ENCODE peak calls at places on chromosomes 13 and 19, in six cellular contexts. K, I, L, P, C and S are unnamed samples.

GRCh38 chr19:1064661-1065605 is 2.0 kb upstream of the ARHGAP45 start:
- DNase-seq in K (no peak), I (no peak), L (peak; percentile 82), P (no peak), C (peak; percentile 68), S (peak; percentile 71)

GRCh38 chr19:58554494-58555368 is at the start of gene CHMP2A:
- DNase-seq in K (peak; percentile 86), I (peak; percentile 96), L (peak; percentile 100), P (peak; percentile 98), C (peak; percentile 95), S (peak; percentile 97)

GRCh38 chr19:19562665-19563347 is 24.7 kb downstream of the CILP2 start:
- DNase-seq in K (no peak), I (peak; percentile 55), L (no peak), P (no peak), C (no peak), S (peak; percentile 44)

GRCh38 chr19:54035215-54036178 is 28.2 kb downstream of the VSTM1 start:
- DNase-seq in K (peak; percentile 77), I (peak; percentile 1), L (no peak), P (no peak), C (peak; percentile 78), S (no peak)

GRCh38 chr19:50358483-50359431 is 6.7 kb downstream of the NAPSA start:
- DNase-seq in K (no peak), I (peak; percentile 97), L (peak; percentile 83), P (no peak), C (peak; percentile 20), S (peak; percentile 78)

GRCh38 chr13:91369432-91369831 is 21.9 kb downstream of the MIR17HG start:
- DNase-seq in K (no peak), I (peak; percentile 67), L (no peak), P (no peak), C (peak; percentile 28), S (no peak)

GRCh38 chr19:18789883-18790565 is 1.1 kb downstream of the COMP start:
- DNase-seq in K (no peak), I (peak; percentile 78), L (no peak), P (no peak), C (no peak), S (no peak)

GRCh38 chr13:71759506-71760225 is 107.3 kb downstream of the DACH1 start:
- DNase-seq in K (peak; percentile 33), I (no peak), L (no peak), P (no peak), C (no peak), S (no peak)

GRCh38 chr13:53066411-53066810 is 37.8 kb downstream of the OLFM4 start:
- DNase-seq in K (no peak), I (no peak), L (no peak), P (no peak), C (no peak), S (no peak)

GRCh38 chr19:29667941-29668340 is 2.7 kb downstream of the PLEKHF1 start:
- DNase-seq in K (no peak), I (peak; percentile 2), L (no peak), P (no peak), C (no peak), S (peak; percentile 87)

GRCh38 chr19:17103177-17103576 is 27.6 kb downstream of the MYO9B start:
- DNase-seq in K (peak; percentile 72), I (peak; percentile 49), L (no peak), P (no peak), C (peak; percentile 45), S (no peak)

GRCh38 chr13:76286178-76286577 is 600.0 kb downstream of the KCTD12 start:
- DNase-seq in K (no peak), I (no peak), L (no peak), P (no peak), C (peak; percentile 50), S (no peak)

GRCh38 chr13:99505814-99506269 is 4.6 kb downstream of the TM9SF2 start:
- DNase-seq in K (no peak), I (no peak), L (no peak), P (no peak), C (peak; percentile 63), S (peak; percentile 32)

GRCh38 chr13:53398051-53398450 is 369.4 kb downstream of the OLFM4 start:
- DNase-seq in K (no peak), I (no peak), L (no peak), P (no peak), C (no peak), S (no peak)

GRCh38 chr19:3225677-3226093 is 1.2 kb downstream of the CELF5 start:
- DNase-seq in K (no peak), I (no peak), L (no peak), P (no peak), C (no peak), S (no peak)

GRCh38 chr19:42074513-42075363 is 1.2 kb upstream of the ZNF574 start:
- DNase-seq in K (no peak), I (peak; percentile 75), L (no peak), P (no peak), C (no peak), S (no peak)

GRCh38 chr19:1266116-1266817 is 2.9 kb upstream of the CIRBP start:
- DNase-seq in K (no peak), I (peak; percentile 96), L (peak; percentile 93), P (no peak), C (peak; percentile 78), S (peak; percentile 82)

GRCh38 chr13:38002596-38002995 is 133.0 kb upstream of the TRPC4 start:
- DNase-seq in K (no peak), I (no peak), L (no peak), P (no peak), C (no peak), S (no peak)

GRCh38 chr19:17341845-17342244 is 4.5 kb downstream of the GTPBP3 start:
- DNase-seq in K (no peak), I (no peak), L (no peak), P (no peak), C (no peak), S (no peak)

GRCh38 chr13:114027046-114027760 is 53.3 kb upstream of the C13orf46 start:
- DNase-seq in K (no peak), I (no peak), L (peak; percentile 84), P (no peak), C (peak; percentile 69), S (no peak)

GRCh38 chr13:83907196-83907989 is 25.1 kb upstream of the SLITRK1 start:
- DNase-seq in K (no peak), I (no peak), L (no peak), P (no peak), C (no peak), S (no peak)

GRCh38 chr13:83905641-83906040 is 23.4 kb upstream of the SLITRK1 start:
- DNase-seq in K (no peak), I (no peak), L (no peak), P (no peak), C (no peak), S (no peak)

GRCh38 chr13:83906240-83906820 is 24.1 kb upstream of the SLITRK1 start:
- DNase-seq in K (no peak), I (no peak), L (no peak), P (no peak), C (no peak), S (no peak)
- H3K9me3 ChIP-seq in K (no peaks in the 10 kb centered on the region), I (no peaks in the 10 kb centered on the region), L (no peaks in the 10 kb centered on the region), P (no peaks in the 10 kb centered on the region), C (peaks cover 10% of the 10 kb centered on the region), S (no peaks in the 10 kb centered on the region)

GRCh38 chr13:41512441-41512840 is 55.1 kb downstream of the RGCC start:
- DNase-seq in K (no peak), I (peak; percentile 25), L (no peak), P (no peak), C (no peak), S (no peak)

GRCh38 chr13:41514853-41515395 is 57.6 kb downstream of the RGCC start:
- DNase-seq in K (no peak), I (no peak), L (no peak), P (no peak), C (no peak), S (no peak)

GRCh38 chr13:41513600-41513999 is 56.2 kb downstream of the RGCC start:
- DNase-seq in K (no peak), I (no peak), L (no peak), P (no peak), C (no peak), S (no peak)

GRCh38 chr13:41509996-41510395 is 52.6 kb downstream of the RGCC start:
- DNase-seq in K (no peak), I (no peak), L (no peak), P (no peak), C (no peak), S (no peak)

DNA sequence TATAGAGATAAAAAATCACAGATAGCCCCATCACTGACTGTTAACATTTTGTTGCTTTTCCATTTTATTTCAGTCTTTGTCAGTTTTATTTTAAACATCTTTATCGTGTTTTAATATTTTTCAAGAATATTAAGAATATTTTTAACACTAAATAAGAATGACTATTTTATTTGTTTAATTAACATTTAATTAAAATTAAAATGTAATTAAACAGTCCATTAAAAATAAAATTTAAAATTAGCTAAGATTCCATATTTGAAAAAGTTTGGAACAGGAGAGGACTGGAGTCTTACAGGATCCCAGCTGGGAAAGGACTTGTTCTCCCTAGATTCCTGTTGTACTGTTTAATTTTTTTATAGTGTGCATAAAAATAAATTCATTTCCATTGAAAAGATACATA is 54.5 kb downstream of the RGCC start:
- DNase-seq in K (no peak), I (no peak), L (no peak), P (no peak), C (no peak), S (no peak)
- H3K9me3 ChIP-seq in K (no peaks in the 10 kb centered on the region), I (no peaks in the 10 kb centered on the region), L (no peaks in the 10 kb centered on the region), P (no peaks in the 10 kb centered on the region), C (no peaks in the 10 kb centered on the region), S (no peaks in the 10 kb centered on the region)

GRCh38 chr13:96377835-96378234 is 287.9 kb downstream of the HS6ST3 start:
- DNase-seq in K (no peak), I (no peak), L (no peak), P (no peak), C (no peak), S (no peak)

GRCh38 chr13:96379967-96380366 is 290.1 kb downstream of the HS6ST3 start:
- DNase-seq in K (no peak), I (no peak), L (no peak), P (no peak), C (no peak), S (no peak)
- H3K9me3 ChIP-seq in K (no peaks in the 10 kb centered on the region), I (no peaks in the 10 kb centered on the region), L (no peaks in the 10 kb centered on the region), P (no peaks in the 10 kb centered on the region), C (peaks cover 4% of the 10 kb centered on the region), S (no peaks in the 10 kb centered on the region)

GRCh38 chr19:15776991-15777787 is 10.3 kb upstream of the OR10H5 start:
- DNase-seq in K (no peak), I (no peak), L (no peak), P (no peak), C (no peak), S (no peak)

GRCh38 chr19:15779756-15780476 is 7.5 kb upstream of the OR10H5 start:
- DNase-seq in K (peak; percentile 42), I (no peak), L (peak; percentile 80), P (peak; percentile 48), C (no peak), S (no peak)

GRCh38 chr19:15775249-15775648 is 12.2 kb upstream of the OR10H5 start:
- DNase-seq in K (no peak), I (no peak), L (no peak), P (no peak), C (no peak), S (no peak)

GRCh38 chr19:15780595-15781418 is 6.7 kb upstream of the OR10H5 start:
- DNase-seq in K (no peak), I (no peak), L (no peak), P (no peak), C (no peak), S (no peak)

DNA sequence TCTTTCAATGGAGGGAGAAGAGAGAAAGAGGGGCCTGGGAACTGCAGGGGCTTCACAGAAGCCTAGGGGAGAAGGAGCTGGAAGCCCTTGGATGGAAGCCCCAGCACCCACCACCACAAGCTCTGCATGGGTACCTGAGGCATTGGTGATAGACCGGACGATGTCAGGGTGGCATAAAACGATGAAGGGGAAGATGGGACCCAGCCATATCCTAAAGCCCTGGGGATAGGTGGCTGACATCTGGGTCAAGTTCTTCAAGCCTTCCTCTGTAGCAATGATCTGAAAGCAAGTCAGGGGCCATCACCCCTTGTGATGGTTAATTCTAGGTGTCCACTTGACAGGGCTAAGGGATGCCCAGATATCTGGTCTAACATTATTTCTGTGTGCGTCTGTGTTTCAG is 11.2 kb upstream of the OR10H5 start:
- DNase-seq in K (no peak), I (no peak), L (no peak), P (no peak), C (no peak), S (no peak)
- H3K9me3 ChIP-seq in K (no peaks in the 10 kb centered on the region), I (no peaks in the 10 kb centered on the region), L (no peaks in the 10 kb centered on the region), P (no peaks in the 10 kb centered on the region), C (peaks cover 53% of the 10 kb centered on the region), S (no peaks in the 10 kb centered on the region)